ENCODE peak calls at places on chromosomes 5 and 9, in ten cellular contexts. O, Z, U, M, D, K, P, B, S and V are unnamed samples.

GRCh38 chr5:71973563-71973962 is 133.7 kb upstream of the MAP1B start:
- DNase-seq in O (no peak), Z (no peak), U (no peak), M (no peak), D (no peak), K (no peak), P (no peak), B (no peak), S (no peak), V (no peak)

GRCh38 chr5:82359286-82359685 is 81.1 kb upstream of the RPS23 start:
- DNase-seq in O (peak), Z (no peak), U (no peak), M (no peak), D (no peak), K (no peak), P (no peak), B (no peak), S (no peak), V (no peak)

GRCh38 chr9:116365056-116365471 is 211.5 kb downstream of the PAPPA start:
- DNase-seq in O (peak), Z (peak), U (peak), M (no peak), D (no peak), K (peak), P (peak), B (peak), S (peak), V (peak)

GRCh38 chr5:93433422-93433821 is 147.6 kb downstream of the NR2F1-AS1 start:
- DNase-seq in O (peak), Z (peak), U (no peak), M (no peak), D (peak), K (no peak), P (no peak), B (no peak), S (no peak), V (no peak)

GRCh38 chr9:128222026-128222425 is 18.8 kb downstream of the DNM1 start:
- DNase-seq in O (no peak), Z (no peak), U (no peak), M (no peak), D (no peak), K (no peak), P (peak), B (no peak), S (no peak), V (no peak)

GRCh38 chr5:17180957-17181723 is 36.3 kb upstream of the BASP1 start:
- DNase-seq in O (peak), Z (peak), U (peak), M (peak), D (no peak), K (no peak), P (no peak), B (no peak), S (no peak), V (no peak)

GRCh38 chr5:79932510-79933504 is 58.3 kb downstream of the MTX3 start:
- DNase-seq in O (no peak), Z (no peak), U (peak), M (no peak), D (no peak), K (no peak), P (peak), B (no peak), S (no peak), V (no peak)

GRCh38 chr9:98903938-98904560 is 39.7 kb upstream of the COL15A1 start:
- DNase-seq in O (no peak), Z (no peak), U (no peak), M (no peak), D (no peak), K (peak), P (no peak), B (no peak), S (no peak), V (no peak)

GRCh38 chr9:136347472-136348256 is 15.9 kb downstream of the DNLZ start:
- DNase-seq in O (no peak), Z (no peak), U (no peak), M (no peak), D (no peak), K (no peak), P (no peak), B (no peak), S (no peak), V (no peak)

GRCh38 chr5:172686111-172686510 is 45.0 kb downstream of the NEURL1B start:
- DNase-seq in O (peak), Z (peak), U (no peak), M (no peak), D (no peak), K (no peak), P (no peak), B (peak), S (peak), V (no peak)

GRCh38 chr5:61354199-61354598 is 22.1 kb downstream of the ZSWIM6 start:
- DNase-seq in O (no peak), Z (no peak), U (no peak), M (no peak), D (no peak), K (no peak), P (no peak), B (no peak), S (no peak), V (no peak)

GRCh38 chr5:172559004-172559932 is 81.8 kb upstream of the NEURL1B start:
- DNase-seq in O (peak), Z (peak), U (peak), M (no peak), D (no peak), K (peak), P (peak), B (peak), S (peak), V (peak)

GRCh38 chr9:124135813-124136365 is 121.9 kb upstream of the NEK6 start:
- DNase-seq in O (no peak), Z (no peak), U (no peak), M (no peak), D (no peak), K (no peak), P (no peak), B (no peak), S (no peak), V (no peak)

GRCh38 chr5:61409568-61409967 is 77.5 kb downstream of the ZSWIM6 start:
- DNase-seq in O (peak), Z (peak), U (peak), M (peak), D (no peak), K (no peak), P (no peak), B (no peak), S (peak), V (no peak)

GRCh38 chr5:160744253-160745112 is 107.5 kb downstream of the ATP10B start:
- DNase-seq in O (no peak), Z (no peak), U (no peak), M (no peak), D (no peak), K (no peak), P (no peak), B (no peak), S (no peak), V (no peak)

GRCh38 chr5:173496129-173496882 is 120.1 kb downstream of the BOD1 start:
- DNase-seq in O (no peak), Z (peak), U (no peak), M (no peak), D (no peak), K (peak), P (peak), B (no peak), S (no peak), V (no peak)

GRCh38 chr9:87792831-87793288 is 66.9 kb downstream of the CTSL start:
- DNase-seq in O (peak), Z (peak), U (peak), M (peak), D (peak), K (peak), P (peak), B (no peak), S (peak), V (peak)

GRCh38 chr5:169945831-169946261 is 34.4 kb downstream of the INSYN2B start:
- DNase-seq in O (peak), Z (peak), U (peak), M (no peak), D (peak), K (peak), P (peak), B (peak), S (peak), V (peak)

GRCh38 chr9:133946840-133947486 is 45.2 kb downstream of the VAV2 start:
- DNase-seq in O (no peak), Z (no peak), U (no peak), M (no peak), D (no peak), K (peak), P (no peak), B (peak), S (no peak), V (no peak)
- H3K4me3 ChIP-seq in O (no peak), Z (no peak), U (no peak), M (no peak), D (no peak), K (no peak), P (no peak), B (no peak), S (no peak), V (no peak)

DNA sequence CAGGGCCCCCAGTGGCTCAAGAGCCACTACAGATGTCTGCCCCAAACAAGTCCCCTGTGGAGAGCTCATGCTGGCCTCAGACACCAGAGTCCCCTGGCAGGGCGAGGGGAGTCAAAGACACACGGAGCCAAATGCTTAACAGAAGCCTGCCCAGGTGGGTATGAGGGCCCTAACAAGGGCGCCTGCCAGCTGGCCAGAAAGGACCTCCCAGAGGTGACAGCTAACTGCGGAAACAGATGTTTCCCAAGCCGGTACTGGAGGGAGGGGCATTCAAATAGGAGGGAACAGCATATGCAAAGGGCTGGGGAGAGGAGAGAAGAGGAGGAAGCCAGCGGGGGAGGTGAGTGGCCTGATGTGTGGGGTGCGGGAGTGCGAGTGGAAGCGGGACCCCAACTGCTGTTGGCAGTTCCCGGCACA is 933 bp downstream of the MXD3 start:
- DNase-seq in O (no peak), Z (peak), U (no peak), M (no peak), D (peak), K (no peak), P (no peak), B (no peak), S (no peak), V (no peak)
- H3K4me3 ChIP-seq in O (peak), Z (peak), U (peak), M (peak), D (peak), K (peak), P (no peak), B (no peak), S (no peak), V (no peak)

DNA sequence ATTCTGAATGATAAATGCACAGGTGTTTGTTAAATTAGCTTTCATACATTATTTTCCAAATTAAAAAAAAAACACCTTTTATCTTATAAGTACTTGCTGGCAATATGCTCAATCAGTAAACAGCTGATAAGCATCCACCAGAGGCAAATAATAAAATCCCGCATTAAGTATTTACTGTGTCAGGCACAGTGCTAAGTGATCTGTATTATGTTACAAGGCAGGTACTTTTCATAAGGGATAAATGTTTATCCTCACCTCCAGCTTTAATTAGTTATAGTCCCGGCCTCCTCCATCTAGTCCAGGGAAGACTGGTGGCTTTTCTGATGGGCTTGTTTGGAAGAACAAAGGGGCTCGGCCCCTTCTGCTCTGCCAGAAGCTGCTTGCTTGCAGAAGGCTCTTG is 40.1 kb downstream of the PFDN1 start:
- DNase-seq in O (no peak), Z (no peak), U (no peak), M (no peak), D (no peak), K (no peak), P (no peak), B (no peak), S (no peak), V (no peak)
- H3K4me3 ChIP-seq in O (no peak), Z (no peak), U (no peak), M (no peak), D (no peak), K (no peak), P (no peak), B (no peak), S (no peak), V (no peak)

GRCh38 chr5:154131817-154132216 is 58.7 kb upstream of the GALNT10 start:
- DNase-seq in O (no peak), Z (no peak), U (no peak), M (no peak), D (no peak), K (no peak), P (no peak), B (no peak), S (no peak), V (no peak)
- H3K4me3 ChIP-seq in O (no peak), Z (no peak), U (no peak), M (no peak), D (no peak), K (no peak), P (no peak), B (no peak), S (no peak), V (no peak)

GRCh38 chr9:96514825-96515218 is 64.9 kb downstream of the HABP4 start:
- DNase-seq in O (no peak), Z (no peak), U (no peak), M (no peak), D (no peak), K (no peak), P (no peak), B (no peak), S (no peak), V (no peak)
- H3K4me3 ChIP-seq in O (no peak), Z (no peak), U (no peak), M (no peak), D (no peak), K (peak), P (no peak), B (no peak), S (no peak), V (no peak)

GRCh38 chr5:217860-218456 is at the start of the genes CCDC127 and SDHA:
- DNase-seq in O (peak), Z (peak), U (peak), M (peak), D (peak), K (peak), P (peak), B (peak), S (peak), V (peak)

GRCh38 chr5:219492-219891 is 1.4 kb downstream of the SDHA start:
- DNase-seq in O (no peak), Z (peak), U (no peak), M (no peak), D (peak), K (no peak), P (no peak), B (no peak), S (peak), V (no peak)

GRCh38 chr5:218457-219289 is 553 bp downstream of the SDHA start:
- DNase-seq in O (peak), Z (peak), U (no peak), M (no peak), D (peak), K (no peak), P (peak), B (peak), S (peak), V (peak)

GRCh38 chr5:223791-224190 is 5.7 kb downstream of the SDHA start:
- DNase-seq in O (no peak), Z (no peak), U (no peak), M (no peak), D (no peak), K (no peak), P (no peak), B (no peak), S (no peak), V (no peak)

GRCh38 chr5:220008-220407 is 1.9 kb downstream of the SDHA start:
- DNase-seq in O (no peak), Z (no peak), U (no peak), M (no peak), D (no peak), K (no peak), P (no peak), B (no peak), S (no peak), V (no peak)
- H3K4me3 ChIP-seq in O (no peak), Z (no peak), U (peak), M (no peak), D (peak), K (peak), P (peak), B (peak), S (peak), V (peak)

GRCh38 chr5:142110046-142110531 is 1.5 kb downstream of the NDFIP1 start:
- DNase-seq in O (no peak), Z (peak), U (no peak), M (peak), D (peak), K (no peak), P (peak), B (no peak), S (peak), V (no peak)
- H3K4me3 ChIP-seq in O (peak), Z (peak), U (peak), M (peak), D (peak), K (peak), P (peak), B (peak), S (peak), V (peak)

GRCh38 chr5:14204785-14205321 is 61.7 kb downstream of the TRIO start:
- DNase-seq in O (peak), Z (peak), U (no peak), M (peak), D (peak), K (peak), P (peak), B (peak), S (peak), V (peak)
- H3K4me3 ChIP-seq in O (peak), Z (no peak), U (no peak), M (peak), D (no peak), K (peak), P (no peak), B (no peak), S (no peak), V (no peak)

DNA sequence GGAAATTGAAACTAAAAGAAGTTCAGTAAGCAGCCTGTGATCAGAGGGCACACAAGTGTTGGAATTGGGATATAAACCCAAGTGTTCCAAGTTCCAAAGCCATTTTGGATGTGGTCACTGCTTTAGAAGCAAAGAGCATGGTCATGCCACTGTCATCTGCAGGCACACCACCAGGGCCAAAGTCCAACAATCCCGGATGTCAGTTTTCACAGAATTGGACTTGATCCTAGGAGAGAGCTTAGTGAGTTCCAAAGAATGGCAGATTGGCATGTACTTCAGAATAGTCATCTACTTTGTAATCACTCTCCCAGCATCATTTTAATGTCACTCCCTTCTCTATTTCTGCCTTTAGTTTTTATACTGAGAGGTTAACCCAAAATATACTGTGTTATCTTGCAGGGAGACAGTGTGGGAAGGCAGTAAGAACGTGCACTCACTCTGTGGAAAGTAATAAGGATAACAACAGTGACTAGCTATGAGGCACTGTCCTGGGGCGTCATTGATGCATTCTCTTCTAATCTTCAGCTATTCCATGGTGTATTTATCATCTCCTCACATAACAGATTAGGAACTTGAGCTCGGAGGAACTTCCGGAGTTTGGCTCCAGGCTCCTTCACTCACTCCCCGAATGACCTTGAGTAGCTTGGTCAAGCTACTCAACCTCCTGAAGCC is 388.0 kb downstream of the ACTL7B start:
- DNase-seq in O (peak), Z (peak), U (no peak), M (no peak), D (no peak), K (no peak), P (peak), B (no peak), S (no peak), V (no peak)
- H3K4me3 ChIP-seq in O (no peak), Z (no peak), U (no peak), M (no peak), D (no peak), K (no peak), P (no peak), B (no peak), S (no peak), V (no peak)

DNA sequence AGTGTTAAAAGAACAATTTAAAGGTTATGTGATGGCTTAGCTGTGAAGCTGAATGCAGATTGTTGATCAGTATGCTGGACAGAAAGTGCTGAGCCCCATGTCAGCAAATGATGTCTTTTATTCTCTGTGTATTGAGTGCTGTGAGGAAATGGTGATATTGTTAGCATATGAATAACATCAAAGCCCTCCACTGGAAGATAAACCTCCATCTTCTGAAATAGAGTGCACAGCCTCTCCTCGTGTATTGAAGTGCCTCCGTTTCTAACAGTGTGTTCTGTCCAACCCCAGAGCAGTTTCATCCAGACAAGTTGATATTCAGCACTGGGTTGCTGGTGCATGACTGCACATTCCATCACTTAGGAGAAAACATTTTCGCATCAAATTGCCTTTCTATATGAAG is 242.9 kb downstream of the CSNK1G3 start:
- DNase-seq in O (peak), Z (peak), U (no peak), M (no peak), D (no peak), K (no peak), P (no peak), B (no peak), S (no peak), V (no peak)
- H3K4me3 ChIP-seq in O (no peak), Z (no peak), U (no peak), M (no peak), D (no peak), K (no peak), P (no peak), B (no peak), S (no peak), V (no peak)